ENCODE peak calls at places on chromosome 18, in six cellular contexts. N is H1, Z is GM12878, L is GM12892, D is K562, V is HepG2. W is an unnamed sample.
A peak's percentile ranks its signal among the peaks of the same experiment; 100 is the strongest.

GRCh38 chr18:28669165-28669564 is 492.2 kb upstream of the CDH2 start:
- DNase-seq in L (no peak), Z (no peak), V (no peak), D (no peak), N (no peak), W (no peak)

GRCh38 chr18:76131738-76132137 is 363.3 kb downstream of the ZNF516 start:
- DNase-seq in D (peak; percentile 8), V (no peak), L (no peak), Z (no peak), N (no peak), W (no peak)

GRCh38 chr18:76821875-76822509 is 365 bp upstream of the ZNF236 start:
- DNase-seq in N (peak; percentile 58), Z (no peak), V (no peak), L (peak; percentile 59), D (peak; percentile 87), W (peak; percentile 65)

GRCh38 chr18:39453882-39454281 is 1888.3 kb upstream of the CELF4 start:
- DNase-seq in V (peak; percentile 30), Z (no peak), L (no peak), D (no peak), N (no peak), W (no peak)

GRCh38 chr18:47050468-47050867 is 15.0 kb upstream of the ELOA2 start:
- DNase-seq in Z (no peak), N (no peak), D (peak; percentile 16), L (no peak), V (peak; percentile 40), W (no peak)

GRCh38 chr18:33495278-33495677 is 54.8 kb upstream of the CCDC178 start:
- DNase-seq in L (no peak), V (peak; percentile 24), N (no peak), Z (peak; percentile 2), D (peak; percentile 27), W (no peak)

GRCh38 chr18:4450065-4450676 is 4.9 kb downstream of the DLGAP1 start:
- DNase-seq in N (no peak), L (no peak), Z (no peak), D (no peak), V (no peak), W (no peak)

GRCh38 chr18:59055345-59056032 is 84.2 kb upstream of the SEC11C start:
- DNase-seq in Z (no peak), D (no peak), V (no peak), N (peak; percentile 59), L (no peak), W (no peak)

GRCh38 chr18:27544211-27544610 is 359.1 kb upstream of the CHST9 start:
- DNase-seq in N (no peak), L (no peak), D (no peak), V (no peak), Z (no peak), W (no peak)

GRCh38 chr18:40935423-40935822 is 1019.6 kb upstream of the PIK3C3 start:
- DNase-seq in L (no peak), D (peak; percentile 7), V (peak; percentile 35), Z (peak; percentile 4), N (no peak), W (peak; percentile 17)

GRCh38 chr18:52070295-52070756 is 269.7 kb upstream of the DCC start:
- DNase-seq in L (no peak), N (no peak), D (no peak), Z (peak; percentile 2), V (peak; percentile 96), W (no peak)

GRCh38 chr18:43486462-43486861 is 209.2 kb upstream of the SYT4 start:
- DNase-seq in Z (no peak), L (no peak), N (peak; percentile 52), V (no peak), D (no peak), W (no peak)

GRCh38 chr18:13653746-13654455 is 72.5 kb downstream of the FAM210A start:
- DNase-seq in Z (no peak), N (no peak), L (no peak), V (no peak), D (no peak), W (no peak)

GRCh38 chr18:76231402-76231801 is 263.6 kb downstream of the ZNF516 start:
- DNase-seq in Z (no peak), V (no peak), D (no peak), L (no peak), N (no peak), W (no peak)

GRCh38 chr18:12518326-12518725 is 110.6 kb downstream of the PRELID3A start:
- DNase-seq in Z (no peak), N (no peak), V (peak; percentile 23), D (no peak), L (no peak), W (no peak)

GRCh38 chr18:45324489-45325111 is 290.7 kb upstream of the SLC14A2 start:
- DNase-seq in D (no peak), N (peak; percentile 47), Z (no peak), V (no peak), L (no peak), W (no peak)

DNA sequence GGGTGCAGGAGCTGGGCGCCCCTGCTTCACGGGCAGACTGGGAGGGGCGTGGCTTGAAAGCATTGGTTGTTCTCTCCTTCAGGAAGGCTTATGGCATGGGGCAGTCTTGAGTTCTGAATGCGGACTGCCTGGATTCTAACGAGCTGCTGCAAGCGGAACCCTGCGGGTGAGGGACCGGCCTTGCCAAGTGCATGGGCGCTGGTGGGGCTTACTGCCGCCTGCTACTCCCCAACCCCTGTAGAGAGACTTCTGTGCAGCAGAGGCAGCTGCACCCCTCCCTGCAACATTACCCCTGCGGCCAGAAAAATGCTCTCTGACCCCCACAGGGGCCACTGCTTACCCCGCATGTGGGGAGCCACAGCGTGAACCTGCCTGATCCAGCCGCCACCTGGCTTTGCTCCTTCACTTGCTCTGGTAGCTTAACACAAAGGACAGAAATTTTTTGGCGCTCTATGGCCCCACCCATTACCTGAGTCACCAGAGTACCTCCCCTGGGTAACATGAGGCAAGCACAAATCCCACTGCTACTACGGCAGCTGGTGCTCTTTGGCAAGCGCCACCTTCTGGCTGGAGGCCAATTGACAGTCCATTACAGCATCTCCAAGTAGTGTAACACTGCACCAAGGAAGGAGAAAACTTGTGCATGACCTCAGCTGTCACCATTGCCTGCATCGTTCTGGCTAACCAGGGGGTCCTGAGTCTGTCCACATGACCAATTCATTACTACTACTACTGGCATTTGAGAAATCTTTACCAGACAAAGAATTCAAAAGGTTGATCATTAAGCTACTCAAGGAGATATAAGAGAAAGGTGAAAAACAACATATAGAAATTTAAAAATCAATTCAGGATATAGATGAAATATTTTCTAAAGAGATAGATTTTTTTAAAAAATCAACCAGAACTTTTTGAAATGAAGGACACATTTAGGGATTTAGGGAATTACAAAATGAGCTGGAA is 35.4 kb downstream of the MYL12B start:
- DNase-seq in V (peak; percentile 91), Z (peak; percentile 69), N (peak; percentile 96), L (peak; percentile 41), D (peak; percentile 73), W (peak; percentile 49)
- TF ChIP-seq POLR2A in V (peak; percentile 89), Z (peak; percentile 90), N (peak; percentile 92), L (peak; percentile 90), D (peak; percentile 88), W (peak; percentile 88)

GRCh38 chr18:35039633-35040032 is 1.6 kb upstream of the MAPRE2 start:
- DNase-seq in D (no peak), L (no peak), V (no peak), Z (no peak), N (no peak), W (no peak)

GRCh38 chr18:35040638-35040987 is 600 bp upstream of the MAPRE2 start:
- DNase-seq in N (no peak), L (no peak), V (no peak), D (no peak), Z (no peak), W (no peak)

GRCh38 chr18:35038029-35038428 is 3.2 kb upstream of the MAPRE2 start:
- DNase-seq in Z (no peak), N (no peak), D (no peak), V (no peak), L (no peak), W (no peak)

GRCh38 chr18:35040988-35041751 is at the start of gene MAPRE2:
- DNase-seq in V (peak; percentile 89), L (peak; percentile 82), N (peak; percentile 99), Z (peak; percentile 82), D (peak; percentile 100), W (peak; percentile 75)

DNA sequence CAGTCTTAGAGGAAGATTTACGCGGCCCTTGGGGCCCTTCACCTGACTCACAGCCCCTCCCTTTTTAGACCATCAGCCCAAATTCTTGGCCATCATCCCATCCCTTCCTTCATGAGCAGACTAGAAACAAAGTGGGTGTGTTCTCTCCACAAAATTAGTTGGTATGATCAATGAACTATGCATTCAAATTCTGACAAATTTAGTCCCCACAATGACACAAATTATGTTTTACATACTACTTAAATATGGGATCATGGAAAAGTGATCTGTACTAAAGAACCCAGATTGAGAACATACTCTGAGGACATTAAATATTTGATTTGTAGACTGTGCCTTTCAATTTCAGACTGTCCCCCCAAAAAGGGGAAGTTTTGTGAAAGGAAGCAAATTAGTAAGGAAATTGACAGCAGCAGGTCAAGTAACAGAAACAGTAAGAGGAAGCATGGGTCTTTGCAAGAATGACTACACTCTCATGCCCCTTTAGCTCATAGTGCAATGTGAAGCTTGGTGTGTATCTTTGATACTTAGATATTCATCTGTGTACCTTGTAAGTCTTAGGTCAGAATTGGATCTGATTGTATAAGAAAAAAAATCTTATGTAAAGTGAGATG is 2.2 kb upstream of the MAPRE2 start:
- DNase-seq in N (no peak), Z (no peak), V (no peak), D (no peak), L (no peak), W (no peak)
- TF ChIP-seq TAF1 in N (no peak), Z (no peak), V (no peak), D (no peak), L (no peak), W (no peak)

GRCh38 chr18:211582-211981 is 53.2 kb downstream of the USP14 start:
- DNase-seq in D (no peak), V (no peak), N (no peak), L (no peak), Z (no peak), W (no peak)
- TF ChIP-seq POLR2A in D (no peak), V (no peak), N (no peak), L (no peak), Z (no peak), W (no peak)

GRCh38 chr18:9364242-9364641 is 29.7 kb downstream of the TWSG1 start:
- DNase-seq in V (no peak), D (no peak), N (no peak), L (no peak), Z (no peak), W (no peak)

GRCh38 chr18:9362869-9363268 is 28.3 kb downstream of the TWSG1 start:
- DNase-seq in N (no peak), D (no peak), V (no peak), L (no peak), Z (no peak), W (no peak)

GRCh38 chr18:9365406-9365805 is 30.8 kb downstream of the TWSG1 start:
- DNase-seq in V (no peak), L (no peak), N (no peak), Z (no peak), D (no peak), W (no peak)

GRCh38 chr18:9361191-9361590 is 26.6 kb downstream of the TWSG1 start:
- DNase-seq in D (no peak), Z (no peak), V (no peak), N (no peak), L (no peak), W (no peak)

DNA sequence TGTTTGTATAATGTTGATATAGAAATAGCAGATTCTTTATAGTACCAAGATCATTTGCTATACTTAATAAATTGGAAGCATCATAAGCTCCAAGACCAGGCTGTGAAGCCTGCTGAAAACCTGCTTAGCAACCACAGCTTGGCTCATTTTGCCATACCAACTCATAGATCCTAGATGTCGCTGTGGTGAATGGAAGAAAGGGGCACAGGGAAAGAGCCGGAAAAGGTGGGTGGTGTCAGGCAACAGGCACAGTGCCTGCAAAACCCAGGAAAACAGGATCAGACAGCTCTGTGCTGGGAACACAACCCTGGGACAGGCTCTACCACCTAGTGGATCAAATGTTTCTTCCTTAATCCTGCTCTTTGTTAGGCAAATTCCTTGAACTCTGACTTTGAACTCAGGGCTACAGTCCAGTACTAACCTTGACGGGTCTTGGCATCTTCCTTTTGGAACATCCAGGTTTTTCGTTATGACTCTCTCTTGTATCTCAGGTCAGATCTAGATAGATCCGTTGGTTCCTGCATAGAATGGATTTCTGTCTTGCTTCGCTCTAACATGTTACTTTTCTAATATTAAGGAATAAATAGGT is 31.6 kb downstream of the TWSG1 start:
- DNase-seq in Z (no peak), N (peak; percentile 52), L (no peak), V (no peak), D (no peak), W (no peak)
- TF ChIP-seq TAF1 in Z (no peak), N (no peak), L (no peak), V (no peak), D (no peak), W (no peak)

W was measured in GM12891.